ENCODE peak calls at places on chromosomes 5 and 9, in seven cellular contexts. H is fibroblast of mammary gland, Q is neural crest cell, D is sigmoid colon, U is astrocyte of the cerebellum, O is pancreas, A is ovary. S is an unnamed sample.

GRCh38 chr5:165892383-165892782 is 2387.0 kb downstream of the MAT2B start:
- DNase-seq in H (no peak), Q (no peak), D (no peak), U (no peak), O (no peak), A (no peak), S (no peak)

GRCh38 chr5:6649186-6649585 is 15.9 kb downstream of the SRD5A1 start:
- DNase-seq in H (no peak), Q (no peak), D (no peak), U (no peak), O (no peak), A (no peak), S (no peak)

GRCh38 chr9:128068656-128069221 is 707 bp downstream of the SLC25A25 start:
- DNase-seq in H (no peak), Q (no peak), D (no peak), U (no peak), O (no peak), A (peak; percentile 64), S (no peak)

GRCh38 chr5:6710078-6710477 is 3.2 kb upstream of the TENT4A start:
- DNase-seq in H (no peak), Q (no peak), D (no peak), U (no peak), O (no peak), A (no peak), S (no peak)

GRCh38 chr9:114116061-114116747 is 17.1 kb upstream of the KIF12 start:
- DNase-seq in H (no peak), Q (no peak), D (no peak), U (no peak), O (no peak), A (no peak), S (peak; percentile 68)

GRCh38 chr9:135787776-135788575 is 86.0 kb downstream of the KCNT1 start:
- DNase-seq in H (no peak), Q (no peak), D (no peak), U (no peak), O (no peak), A (no peak), S (no peak)

GRCh38 chr5:176901260-176902101 is 2.3 kb upstream of the HK3 start:
- DNase-seq in H (no peak), Q (no peak), D (peak; percentile 43), U (no peak), O (no peak), A (no peak), S (no peak)

GRCh38 chr5:90263102-90263501 is 146.5 kb downstream of the CETN3 start:
- DNase-seq in H (no peak), Q (no peak), D (no peak), U (no peak), O (no peak), A (no peak), S (no peak)

GRCh38 chr5:150496098-150496497 is 11.8 kb upstream of the NDST1 start:
- DNase-seq in H (no peak), Q (no peak), D (no peak), U (no peak), O (no peak), A (no peak), S (no peak)

GRCh38 chr5:107669543-107670027 is 1.2 kb downstream of the EFNA5 start:
- DNase-seq in H (peak; percentile 33), Q (peak; percentile 26), D (peak; percentile 72), U (no peak), O (no peak), A (peak; percentile 36), S (no peak)

GRCh38 chr5:88660947-88661869 is 221.8 kb downstream of the MEF2C start:
- DNase-seq in H (peak; percentile 61), Q (peak; percentile 91), D (peak; percentile 83), U (peak; percentile 90), O (no peak), A (peak; percentile 73), S (peak; percentile 92)

GRCh38 chr5:124648902-124649467 is 97.5 kb downstream of the ZNF608 start:
- DNase-seq in H (no peak), Q (no peak), D (no peak), U (no peak), O (no peak), A (no peak), S (no peak)

GRCh38 chr9:98381311-98382103 is 126.1 kb upstream of the TBC1D2 start:
- DNase-seq in H (no peak), Q (no peak), D (no peak), U (no peak), O (no peak), A (no peak), S (no peak)

GRCh38 chr5:93677344-93678021 is 63.9 kb downstream of the POU5F2 start:
- DNase-seq in H (peak; percentile 90), Q (peak; percentile 18), D (no peak), U (peak; percentile 95), O (peak; percentile 39), A (peak; percentile 48), S (no peak)

GRCh38 chr9:82332018-82332773 is 343.6 kb downstream of the SPATA31D1 start:
- DNase-seq in H (peak; percentile 76), Q (no peak), D (no peak), U (peak; percentile 87), O (no peak), A (no peak), S (no peak)

GRCh38 chr9:93683331-93684134 is 107.1 kb downstream of the PHF2 start:
- DNase-seq in H (no peak), Q (peak; percentile 0), D (no peak), U (no peak), O (no peak), A (no peak), S (peak; percentile 59)

GRCh38 chr5:371811-372555 is 50.5 kb downstream of the AHRR start:
- DNase-seq in H (no peak), Q (no peak), D (no peak), U (no peak), O (no peak), A (no peak), S (peak; percentile 68)

GRCh38 chr5:5235685-5236084 is 95.6 kb downstream of the ADAMTS16 start:
- DNase-seq in H (no peak), Q (no peak), D (no peak), U (no peak), O (no peak), A (no peak), S (no peak)

DNA sequence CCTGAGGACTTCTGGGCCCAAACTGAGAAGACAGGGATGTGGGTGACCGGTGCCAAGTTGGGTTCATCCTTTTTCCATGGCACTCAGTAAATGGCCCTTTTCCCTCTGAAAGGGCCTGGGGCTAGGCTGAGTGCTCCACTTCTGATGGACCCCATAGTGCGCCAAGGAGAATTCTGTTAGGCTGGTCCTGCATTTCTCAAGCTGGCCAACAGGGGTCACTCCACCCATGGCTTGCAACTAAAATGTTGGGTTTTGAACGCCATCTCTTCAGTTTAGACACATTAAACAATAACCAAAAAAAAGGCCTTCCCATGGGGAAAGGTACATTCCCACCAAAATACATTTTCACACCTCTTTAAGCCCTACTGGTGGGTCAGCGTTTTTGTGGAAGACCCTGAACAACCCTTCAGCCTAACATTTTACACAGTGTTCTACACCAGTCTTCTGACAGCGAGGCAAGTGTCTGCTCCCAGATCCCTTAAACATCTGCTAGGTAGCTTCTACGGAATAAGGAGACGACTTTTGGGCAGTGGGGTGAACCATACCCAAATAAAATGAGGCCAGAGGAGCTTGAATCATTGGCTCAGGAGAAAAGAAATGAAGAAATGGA is 27.3 kb downstream of the CNTFR start:
- DNase-seq in H (peak; percentile 10), Q (no peak), D (no peak), U (no peak), O (no peak), A (no peak), S (no peak)
- TF ChIP-seq CTCF in H (peak; percentile 69), Q (peak; percentile 72), D (peak; percentile 14), U (peak; percentile 45), O (peak; percentile 17), A (no peak), S (peak; percentile 73)

DNA sequence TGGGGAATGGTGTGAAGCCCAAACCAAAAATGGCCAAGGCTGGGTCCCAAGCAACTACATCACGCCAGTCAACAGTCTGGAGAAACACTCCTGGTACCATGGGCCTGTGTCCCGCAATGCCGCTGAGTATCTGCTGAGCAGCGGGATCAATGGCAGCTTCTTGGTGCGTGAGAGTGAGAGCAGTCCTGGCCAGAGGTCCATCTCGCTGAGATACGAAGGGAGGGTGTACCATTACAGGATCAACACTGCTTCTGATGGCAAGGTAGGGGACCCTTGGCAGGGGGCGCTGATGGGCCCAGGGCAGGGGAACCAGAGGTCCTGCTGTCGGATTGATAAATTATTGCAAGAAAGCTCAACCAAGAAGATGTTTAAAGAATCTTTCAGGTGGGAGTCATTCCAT is 19.8 kb downstream of the ABL1 start:
- DNase-seq in H (no peak), Q (no peak), D (peak; percentile 44), U (no peak), O (no peak), A (no peak), S (no peak)
- TF ChIP-seq CTCF in H (no peak), Q (no peak), D (no peak), U (no peak), O (no peak), A (no peak), S (no peak)

GRCh38 chr9:96088510-96088909 is 213.0 kb downstream of the ERCC6L2 start:
- DNase-seq in H (no peak), Q (no peak), D (no peak), U (no peak), O (no peak), A (no peak), S (no peak)

GRCh38 chr9:96085536-96086143 is 210.1 kb downstream of the ERCC6L2 start:
- DNase-seq in H (no peak), Q (no peak), D (no peak), U (no peak), O (no peak), A (no peak), S (no peak)

GRCh38 chr9:96086936-96087582 is 211.6 kb downstream of the ERCC6L2 start:
- DNase-seq in H (no peak), Q (no peak), D (no peak), U (no peak), O (no peak), A (no peak), S (no peak)

GRCh38 chr9:96089425-96089824 is 212.6 kb downstream of the HSD17B3 start:
- DNase-seq in H (no peak), Q (no peak), D (no peak), U (no peak), O (no peak), A (no peak), S (no peak)

GRCh38 chr9:96087669-96088299 is 212.3 kb downstream of the ERCC6L2 start:
- DNase-seq in H (no peak), Q (no peak), D (no peak), U (no peak), O (no peak), A (no peak), S (no peak)
- TF ChIP-seq CTCF in H (no peak), Q (no peak), D (no peak), U (no peak), O (no peak), A (no peak), S (no peak)

GRCh38 chr9:5900622-5901021 is 9.9 kb downstream of the MLANA start:
- DNase-seq in H (no peak), Q (no peak), D (no peak), U (no peak), O (no peak), A (no peak), S (no peak)

GRCh38 chr9:5902377-5902776 is 11.7 kb downstream of the MLANA start:
- DNase-seq in H (no peak), Q (no peak), D (no peak), U (no peak), O (no peak), A (no peak), S (no peak)

GRCh38 chr9:5896863-5897262 is 6.2 kb downstream of the MLANA start:
- DNase-seq in H (no peak), Q (no peak), D (no peak), U (no peak), O (no peak), A (no peak), S (no peak)

GRCh38 chr9:5897851-5898250 is 7.2 kb downstream of the MLANA start:
- DNase-seq in H (peak; percentile 18), Q (no peak), D (no peak), U (no peak), O (no peak), A (no peak), S (no peak)

GRCh38 chr9:5899292-5899691 is 8.6 kb downstream of the MLANA start:
- DNase-seq in H (no peak), Q (no peak), D (no peak), U (no peak), O (no peak), A (no peak), S (no peak)
- TF ChIP-seq CTCF in H (peak; percentile 16), Q (no peak), D (no peak), U (no peak), O (no peak), A (no peak), S (peak; percentile 36)